ENCODE peak calls at places on chromosomes 4 and X, in seven cellular contexts. P is tibial nerve, C is heart right ventricle, Z is brain microvascular endothelial cell, D is Karpas-422, Q is H9, Y is cardiac muscle cell. M is an unnamed sample.

GRCh38 chr4:32163125-32163524 is 1443.0 kb downstream of the PCDH7 start:
- DNase-seq in P (no peak), C (no peak), Z (no peak), D (no peak), Q (no peak), Y (no peak), M (no peak)

GRCh38 chrX:40108959-40109287 is 11.2 kb upstream of the BCOR start:
- DNase-seq in P (peak; percentile 44), C (peak; percentile 84), Z (peak; percentile 51), D (peak; percentile 52), Q (peak; percentile 63), Y (peak; percentile 80), M (no peak)

GRCh38 chr4:127648061-127648460 is 15.3 kb downstream of the INTU start:
- DNase-seq in P (no peak), C (no peak), Z (no peak), D (no peak), Q (no peak), Y (no peak), M (no peak)

GRCh38 chr4:86441175-86441960 is 81.5 kb upstream of the MAPK10 start:
- DNase-seq in P (no peak), C (no peak), Z (no peak), D (no peak), Q (no peak), Y (no peak), M (no peak)

GRCh38 chr4:17544831-17545234 is 29.9 kb downstream of the CLRN2 start:
- DNase-seq in P (no peak), C (no peak), Z (no peak), D (no peak), Q (no peak), Y (no peak), M (no peak)

GRCh38 chrX:19585370-19586082 is 70.2 kb upstream of the MAP3K15 start:
- DNase-seq in P (no peak), C (no peak), Z (no peak), D (no peak), Q (no peak), Y (no peak), M (no peak)

GRCh38 chr4:64430933-64431332 is 21.7 kb upstream of the TECRL start:
- DNase-seq in P (no peak), C (no peak), Z (no peak), D (no peak), Q (no peak), Y (no peak), M (no peak)

GRCh38 chr4:138182838-138183426 is 59.2 kb downstream of the SLC7A11 start:
- DNase-seq in P (peak; percentile 72), C (no peak), Z (peak; percentile 60), D (peak; percentile 80), Q (no peak), Y (peak; percentile 70), M (peak; percentile 26)

GRCh38 chr4:180058731-180059215 is 2184.4 kb upstream of the TENM3 start:
- DNase-seq in P (no peak), C (peak; percentile 11), Z (no peak), D (no peak), Q (peak; percentile 78), Y (peak; percentile 77), M (no peak)

GRCh38 chrX:111519215-111519614 is 7.8 kb downstream of the SERTM2 start:
- DNase-seq in P (no peak), C (no peak), Z (peak; percentile 2), D (no peak), Q (no peak), Y (peak; percentile 30), M (no peak)

DNA sequence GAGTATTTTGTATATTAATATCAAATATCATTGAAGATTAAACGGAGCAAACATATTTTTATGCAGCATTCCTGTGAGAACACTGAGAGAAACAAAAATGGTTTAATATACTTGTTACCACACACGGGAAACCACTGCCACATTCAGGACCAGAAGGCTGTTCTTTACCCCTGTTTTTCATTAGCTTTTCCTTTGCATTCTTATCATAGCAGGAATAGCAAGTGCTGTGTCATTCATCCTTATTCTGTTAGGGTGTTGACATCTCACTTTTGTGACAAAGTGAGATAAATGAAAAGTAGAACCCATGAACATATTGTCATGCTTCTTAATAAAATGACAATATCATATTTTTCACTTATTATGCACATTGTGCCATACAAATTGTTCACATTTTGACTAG is 212.4 kb upstream of the NDST4 start:
- DNase-seq in P (no peak), C (no peak), Z (no peak), D (no peak), Q (no peak), Y (peak; percentile 17), M (no peak)
- H3K27ac ChIP-seq in P (no peak overlapping the region), C (no peak overlapping the region), Z (no peak overlapping the region), D (no peak overlapping the region), Q (no peak overlapping the region), Y (no peak overlapping the region), M (no peak overlapping the region)

DNA sequence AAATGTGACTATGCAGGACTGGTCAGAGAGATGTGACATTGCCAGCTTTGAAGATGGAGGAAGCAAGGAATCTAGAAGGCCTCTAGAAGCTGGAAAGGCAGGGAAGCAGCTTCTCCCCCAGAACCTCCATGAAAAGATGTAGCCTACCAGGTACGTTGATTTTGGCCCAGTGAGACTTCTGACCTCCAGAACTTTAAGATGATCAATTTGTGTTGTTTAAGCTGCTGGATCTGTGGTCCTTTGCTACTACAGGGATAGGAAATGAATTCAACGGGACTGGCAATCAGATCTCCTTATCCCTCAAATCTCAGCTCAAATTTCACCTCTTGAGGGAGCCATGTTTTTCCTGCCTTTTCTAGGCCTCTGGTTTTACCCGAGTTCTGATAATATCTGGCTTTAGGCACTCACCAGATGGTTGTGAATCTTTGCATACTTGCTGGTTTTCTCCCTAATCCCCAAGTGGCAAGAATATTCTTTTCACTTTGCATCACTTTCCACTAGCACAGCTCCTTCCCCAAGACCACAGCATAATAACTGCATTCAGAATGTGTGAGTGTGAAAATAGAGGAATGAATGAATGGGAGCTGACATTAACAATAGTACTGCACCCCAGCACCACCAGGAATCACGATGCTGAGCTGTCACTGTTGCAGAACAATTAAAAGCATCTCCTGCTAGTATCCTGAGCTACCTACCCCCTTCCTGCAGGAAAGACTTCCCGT is 25.5 kb upstream of the TMSB4X start:
- DNase-seq in P (no peak), C (no peak), Z (no peak), D (peak; percentile 77), Q (no peak), Y (no peak), M (no peak)
- H3K27ac ChIP-seq in P (peak overlapping the region; percentile 85), C (peak overlapping the region; percentile 62), Z (peak overlapping the region; percentile 68), D (peak overlapping the region; percentile 86), Q (no peak overlapping the region), Y (no peak overlapping the region), M (peak overlapping the region; percentile 86)

GRCh38 chr4:69764311-69764710 is 3.9 kb upstream of the SULT1B1 start:
- DNase-seq in P (no peak), C (no peak), Z (no peak), D (no peak), Q (no peak), Y (no peak), M (no peak)
- H3K27ac ChIP-seq in P (no peak overlapping the region), C (no peak overlapping the region), Z (no peak overlapping the region), D (no peak overlapping the region), Q (no peak overlapping the region), Y (no peak overlapping the region), M (no peak overlapping the region)

GRCh38 chr4:2804449-2804972 is 11.6 kb downstream of the SH3BP2 start:
- DNase-seq in P (no peak), C (no peak), Z (no peak), D (no peak), Q (no peak), Y (no peak), M (no peak)

GRCh38 chr4:2805712-2806391 is 13.0 kb downstream of the SH3BP2 start:
- DNase-seq in P (peak; percentile 42), C (peak; percentile 80), Z (no peak), D (no peak), Q (no peak), Y (no peak), M (no peak)

GRCh38 chr4:2802618-2803531 is 10.0 kb downstream of the SH3BP2 start:
- DNase-seq in P (no peak), C (peak; percentile 11), Z (no peak), D (no peak), Q (no peak), Y (no peak), M (no peak)

GRCh38 chr4:2804973-2805501 is 12.2 kb downstream of the SH3BP2 start:
- DNase-seq in P (no peak), C (peak; percentile 19), Z (no peak), D (no peak), Q (no peak), Y (no peak), M (no peak)

GRCh38 chr4:2803624-2804448 is 11.0 kb downstream of the SH3BP2 start:
- DNase-seq in P (no peak), C (peak; percentile 24), Z (peak; percentile 24), D (no peak), Q (no peak), Y (no peak), M (no peak)
- H3K27ac ChIP-seq in P (peak overlapping the region; percentile 73), C (peak overlapping the region; percentile 36), Z (no peak overlapping the region), D (no peak overlapping the region), Q (no peak overlapping the region), Y (no peak overlapping the region), M (no peak overlapping the region)

M was measured in AG04450.